ENCODE peak calls at places on chromosomes 7 and 10, in five cellular contexts. A is GM12892; G is naive thymus-derived CD8-positive, alpha-beta T cell; W is lower leg skin; L is HuH-7. X is an unnamed sample.

GRCh38 chr10:110914411-110914810 is 4.6 kb downstream of the BBIP1 start:
- DNase-seq in A (no peak), G (no peak), W (no peak), L (no peak), X (no peak)

GRCh38 chr10:71338728-71339495 is 19.9 kb downstream of the SLC29A3 start:
- DNase-seq in A (no peak), G (no peak), W (no peak), L (no peak), X (no peak)

GRCh38 chr7:67392596-67393438 is 396.2 kb downstream of the TYW1 start:
- DNase-seq in A (no peak), G (no peak), W (no peak), L (no peak), X (no peak)

GRCh38 chr10:93921338-93921737 is 27.6 kb downstream of the SLC35G1 start:
- DNase-seq in A (no peak), G (peak), W (no peak), L (no peak), X (no peak)

GRCh38 chr10:115030483-115031200 is 62.5 kb upstream of the ATRNL1 start:
- DNase-seq in A (no peak), G (no peak), W (no peak), L (no peak), X (no peak)

GRCh38 chr7:46776790-46777189 is 805.1 kb downstream of the TNS3 start:
- DNase-seq in A (no peak), G (no peak), W (no peak), L (peak), X (no peak)

GRCh38 chr10:17123062-17123661 is 6.4 kb downstream of the CUBN start:
- DNase-seq in A (no peak), G (no peak), W (no peak), L (no peak), X (no peak)

GRCh38 chr10:116752969-116753665 is 10.8 kb upstream of the HSPA12A start:
- DNase-seq in A (no peak), G (no peak), W (no peak), L (no peak), X (no peak)

GRCh38 chr10:43076876-43077420 is at the start of gene RET:
- DNase-seq in A (no peak), G (no peak), W (no peak), L (no peak), X (no peak)

GRCh38 chr10:71752391-71753090 is 20.8 kb downstream of the VSIR start:
- DNase-seq in A (no peak), G (peak), W (no peak), L (no peak), X (no peak)

GRCh38 chr10:77513783-77514331 is 123.8 kb downstream of the KCNMA1 start:
- DNase-seq in A (no peak), G (no peak), W (no peak), L (no peak), X (no peak)

GRCh38 chr7:29278362-29279070 is 83.9 kb downstream of the CHN2 start:
- DNase-seq in A (no peak), G (no peak), W (no peak), L (no peak), X (no peak)

GRCh38 chr10:44961231-44961571 is 1.6 kb downstream of the RASSF4 start:
- DNase-seq in A (no peak), G (no peak), W (peak), L (no peak), X (no peak)

GRCh38 chr10:98673156-98673765 is 226.5 kb upstream of the HPS1 start:
- DNase-seq in A (no peak), G (no peak), W (no peak), L (no peak), X (no peak)

GRCh38 chr7:18116661-18117060 is 89.0 kb upstream of the PRPS1L1 start:
- DNase-seq in A (no peak), G (no peak), W (no peak), L (no peak), X (no peak)

GRCh38 chr10:10794776-10795175 is 222.9 kb upstream of the CELF2 start:
- DNase-seq in A (no peak), G (no peak), W (no peak), L (no peak), X (no peak)

GRCh38 chr7:93704241-93704640 is 129.7 kb upstream of the CALCR start:
- DNase-seq in A (no peak), G (no peak), W (no peak), L (no peak), X (no peak)

GRCh38 chr7:37270109-37270508 is 178.6 kb downstream of the ELMO1 start:
- DNase-seq in A (no peak), G (no peak), W (no peak), L (no peak), X (no peak)

GRCh38 chr7:129136887-129137647 is 7.4 kb upstream of the TSPAN33 start:
- DNase-seq in A (no peak), G (peak), W (no peak), L (no peak), X (peak)

GRCh38 chr10:83915801-83916200 is 223.5 kb upstream of the GHITM start:
- DNase-seq in A (no peak), G (no peak), W (no peak), L (no peak), X (no peak)

GRCh38 chr7:30741289-30741688 is 10.6 kb upstream of the INMT start:
- DNase-seq in A (no peak), G (no peak), W (no peak), L (no peak), X (no peak)

GRCh38 chr10:114855776-114856543 is 34.4 kb downstream of the FHIP2A start:
- DNase-seq in A (no peak), G (no peak), W (no peak), L (no peak), X (no peak)

GRCh38 chr10:42975005-42975493 is 101.8 kb upstream of the RET start:
- DNase-seq in A (no peak), G (no peak), W (peak), L (no peak), X (no peak)

GRCh38 chr10:1147810-1148209 is 91.6 kb downstream of the WDR37 start:
- DNase-seq in A (no peak), G (no peak), W (peak), L (no peak), X (no peak)

GRCh38 chr7:116197355-116197754 is 13.0 kb upstream of the TES start:
- DNase-seq in A (no peak), G (no peak), W (no peak), L (no peak), X (no peak)

GRCh38 chr10:77212632-77213031 is 425.0 kb downstream of the KCNMA1 start:
- DNase-seq in A (no peak), G (no peak), W (no peak), L (no peak), X (no peak)

GRCh38 chr10:130194194-130194990 is 58.2 kb downstream of the GLRX3 start:
- DNase-seq in A (no peak), G (no peak), W (no peak), L (no peak), X (no peak)

GRCh38 chr7:33108931-33109757 is at the start of gene RP9:
- DNase-seq in A (peak), G (peak), W (peak), L (peak), X (peak)

GRCh38 chr10:79333513-79333912 is 13.8 kb upstream of the PPIF start:
- DNase-seq in A (no peak), G (no peak), W (no peak), L (no peak), X (no peak)

GRCh38 chr10:132109341-132110072 is 43.8 kb downstream of the JAKMIP3 start:
- DNase-seq in A (no peak), G (no peak), W (no peak), L (no peak), X (no peak)

GRCh38 chr7:117193564-117193963 is 129.3 kb downstream of the WNT2 start:
- DNase-seq in A (no peak), G (no peak), W (no peak), L (no peak), X (no peak)

GRCh38 chr7:2936891-2937580 is 92.9 kb upstream of the GNA12 start:
- DNase-seq in A (no peak), G (no peak), W (peak), L (no peak), X (no peak)

GRCh38 chr7:122217125-122217524 is 73.1 kb upstream of the AASS start:
- DNase-seq in A (no peak), G (no peak), W (no peak), L (no peak), X (no peak)

GRCh38 chr7:96026606-96027005 is 254.3 kb downstream of the DYNC1I1 start:
- DNase-seq in A (no peak), G (no peak), W (no peak), L (no peak), X (no peak)

GRCh38 chr7:6244021-6244420 is 28.4 kb downstream of the CYTH3 start:
- DNase-seq in A (no peak), G (no peak), W (no peak), L (no peak), X (no peak)

X was measured in CD8-positive, alpha-beta memory T cell.